ENCODE peak calls at places on chromosomes 12 and 14, in nine cellular contexts. One of them, this sample, is unnamed.

GRCh38 chr12:57515934-57516541 is 4.3 kb downstream of the DDIT3 start:
- DNase-seq in NCI-H1417: no peak
- DNase-seq in activated CD4-positive, alpha-beta T cell treated with anti-CD3 and anti-CD28 coated beads, Interleukin-2, amount 50 U/mL, for 1 hour: no peak
- DNase-seq in activated B cell treated with CpG ODN at 0.5 μM for 24 hours: no peak
- DNase-seq in T-cell: no peak
- DNase-seq in astrocyte of the spinal cord: no peak
- DNase-seq in AML-193: no peak
- DNase-seq in omental fat pad: no peak
- DNase-seq in A172: no peak
- DNase-seq in this sample: no peak

GRCh38 chr14:67469954-67470353 is 18.6 kb downstream of the TMEM229B start:
- DNase-seq in NCI-H1417: no peak
- DNase-seq in activated CD4-positive, alpha-beta T cell treated with anti-CD3 and anti-CD28 coated beads, Interleukin-2, amount 50 U/mL, for 1 hour: no peak
- DNase-seq in activated B cell treated with CpG ODN at 0.5 μM for 24 hours: no peak
- DNase-seq in T-cell: no peak
- DNase-seq in astrocyte of the spinal cord: no peak
- DNase-seq in AML-193: no peak
- DNase-seq in omental fat pad: no peak
- DNase-seq in A172: no peak
- DNase-seq in this sample: no peak

GRCh38 chr12:50276912-50277671 is 6.2 kb downstream of the LIMA1 start:
- DNase-seq in NCI-H1417: no peak
- DNase-seq in activated CD4-positive, alpha-beta T cell treated with anti-CD3 and anti-CD28 coated beads, Interleukin-2, amount 50 U/mL, for 1 hour: no peak
- DNase-seq in activated B cell treated with CpG ODN at 0.5 μM for 24 hours: no peak
- DNase-seq in T-cell: no peak
- DNase-seq in astrocyte of the spinal cord: no peak
- DNase-seq in AML-193: no peak
- DNase-seq in omental fat pad: no peak
- DNase-seq in A172: no peak
- DNase-seq in this sample: no peak

GRCh38 chr12:115920395-115921183 is 356.9 kb downstream of the MED13L start:
- DNase-seq in NCI-H1417: no peak
- DNase-seq in activated CD4-positive, alpha-beta T cell treated with anti-CD3 and anti-CD28 coated beads, Interleukin-2, amount 50 U/mL, for 1 hour: no peak
- DNase-seq in activated B cell treated with CpG ODN at 0.5 μM for 24 hours: no peak
- DNase-seq in T-cell: no peak
- DNase-seq in astrocyte of the spinal cord: peak; percentile 16
- DNase-seq in AML-193: no peak
- DNase-seq in omental fat pad: no peak
- DNase-seq in A172: peak; percentile 9
- DNase-seq in this sample: no peak

GRCh38 chr14:32230181-32230580 is 27.1 kb upstream of the RNU6-8 start:
- DNase-seq in NCI-H1417: no peak
- DNase-seq in activated CD4-positive, alpha-beta T cell treated with anti-CD3 and anti-CD28 coated beads, Interleukin-2, amount 50 U/mL, for 1 hour: no peak
- DNase-seq in activated B cell treated with CpG ODN at 0.5 μM for 24 hours: no peak
- DNase-seq in T-cell: no peak
- DNase-seq in astrocyte of the spinal cord: peak; percentile 41
- DNase-seq in AML-193: no peak
- DNase-seq in omental fat pad: no peak
- DNase-seq in A172: peak; percentile 74
- DNase-seq in this sample: no peak

GRCh38 chr14:104372390-104373054 is 207.0 kb upstream of the C14orf180 start:
- DNase-seq in NCI-H1417: peak; percentile 41
- DNase-seq in activated CD4-positive, alpha-beta T cell treated with anti-CD3 and anti-CD28 coated beads, Interleukin-2, amount 50 U/mL, for 1 hour: no peak
- DNase-seq in activated B cell treated with CpG ODN at 0.5 μM for 24 hours: no peak
- DNase-seq in T-cell: no peak
- DNase-seq in astrocyte of the spinal cord: no peak
- DNase-seq in AML-193: no peak
- DNase-seq in omental fat pad: no peak
- DNase-seq in A172: no peak
- DNase-seq in this sample: no peak

GRCh38 chr14:85587152-85587697 is 57.3 kb downstream of the FLRT2 start:
- DNase-seq in NCI-H1417: no peak
- DNase-seq in activated CD4-positive, alpha-beta T cell treated with anti-CD3 and anti-CD28 coated beads, Interleukin-2, amount 50 U/mL, for 1 hour: no peak
- DNase-seq in activated B cell treated with CpG ODN at 0.5 μM for 24 hours: no peak
- DNase-seq in T-cell: no peak
- DNase-seq in astrocyte of the spinal cord: peak; percentile 78
- DNase-seq in AML-193: peak; percentile 41
- DNase-seq in omental fat pad: no peak
- DNase-seq in A172: peak; percentile 52
- DNase-seq in this sample: no peak

GRCh38 chr14:52769889-52770288 is 21.5 kb downstream of the GNPNAT1 start:
- DNase-seq in NCI-H1417: no peak
- DNase-seq in activated CD4-positive, alpha-beta T cell treated with anti-CD3 and anti-CD28 coated beads, Interleukin-2, amount 50 U/mL, for 1 hour: no peak
- DNase-seq in activated B cell treated with CpG ODN at 0.5 μM for 24 hours: no peak
- DNase-seq in T-cell: no peak
- DNase-seq in astrocyte of the spinal cord: no peak
- DNase-seq in AML-193: no peak
- DNase-seq in omental fat pad: no peak
- DNase-seq in A172: no peak
- DNase-seq in this sample: no peak

GRCh38 chr14:100012928-100013327 is 52.3 kb upstream of the EVL start:
- DNase-seq in NCI-H1417: no peak
- DNase-seq in activated CD4-positive, alpha-beta T cell treated with anti-CD3 and anti-CD28 coated beads, Interleukin-2, amount 50 U/mL, for 1 hour: no peak
- DNase-seq in activated B cell treated with CpG ODN at 0.5 μM for 24 hours: no peak
- DNase-seq in T-cell: no peak
- DNase-seq in astrocyte of the spinal cord: no peak
- DNase-seq in AML-193: no peak
- DNase-seq in omental fat pad: no peak
- DNase-seq in A172: no peak
- DNase-seq in this sample: no peak

GRCh38 chr14:71365305-71365865 is 458.1 kb downstream of the PCNX1 start:
- DNase-seq in NCI-H1417: no peak
- DNase-seq in activated CD4-positive, alpha-beta T cell treated with anti-CD3 and anti-CD28 coated beads, Interleukin-2, amount 50 U/mL, for 1 hour: no peak
- DNase-seq in activated B cell treated with CpG ODN at 0.5 μM for 24 hours: no peak
- DNase-seq in T-cell: no peak
- DNase-seq in astrocyte of the spinal cord: peak; percentile 18
- DNase-seq in AML-193: no peak
- DNase-seq in omental fat pad: no peak
- DNase-seq in A172: no peak
- DNase-seq in this sample: no peak

GRCh38 chr12:38904932-38905479 is 385 bp downstream of the CPNE8 start:
- DNase-seq in NCI-H1417: no peak
- DNase-seq in activated CD4-positive, alpha-beta T cell treated with anti-CD3 and anti-CD28 coated beads, Interleukin-2, amount 50 U/mL, for 1 hour: peak; percentile 13
- DNase-seq in activated B cell treated with CpG ODN at 0.5 μM for 24 hours: peak; percentile 19
- DNase-seq in T-cell: peak; percentile 19
- DNase-seq in astrocyte of the spinal cord: peak; percentile 39
- DNase-seq in AML-193: no peak
- DNase-seq in omental fat pad: peak; percentile 73
- DNase-seq in A172: peak; percentile 78
- DNase-seq in this sample: peak; percentile 79

GRCh38 chr12:107356266-107356936 is 263.1 kb upstream of the CRY1 start:
- DNase-seq in NCI-H1417: no peak
- DNase-seq in activated CD4-positive, alpha-beta T cell treated with anti-CD3 and anti-CD28 coated beads, Interleukin-2, amount 50 U/mL, for 1 hour: no peak
- DNase-seq in activated B cell treated with CpG ODN at 0.5 μM for 24 hours: no peak
- DNase-seq in T-cell: no peak
- DNase-seq in astrocyte of the spinal cord: peak; percentile 90
- DNase-seq in AML-193: no peak
- DNase-seq in omental fat pad: no peak
- DNase-seq in A172: peak; percentile 84
- DNase-seq in this sample: no peak

GRCh38 chr12:65655074-65655493 is 169.2 kb upstream of the HMGA2 start:
- DNase-seq in NCI-H1417: no peak
- DNase-seq in activated CD4-positive, alpha-beta T cell treated with anti-CD3 and anti-CD28 coated beads, Interleukin-2, amount 50 U/mL, for 1 hour: no peak
- DNase-seq in activated B cell treated with CpG ODN at 0.5 μM for 24 hours: no peak
- DNase-seq in T-cell: no peak
- DNase-seq in astrocyte of the spinal cord: peak; percentile 41
- DNase-seq in AML-193: no peak
- DNase-seq in omental fat pad: no peak
- DNase-seq in A172: peak; percentile 68
- DNase-seq in this sample: no peak

GRCh38 chr12:105041186-105041585 is 43.1 kb downstream of the ALDH1L2 start:
- DNase-seq in NCI-H1417: no peak
- DNase-seq in activated CD4-positive, alpha-beta T cell treated with anti-CD3 and anti-CD28 coated beads, Interleukin-2, amount 50 U/mL, for 1 hour: no peak
- DNase-seq in activated B cell treated with CpG ODN at 0.5 μM for 24 hours: no peak
- DNase-seq in T-cell: no peak
- DNase-seq in astrocyte of the spinal cord: peak; percentile 33
- DNase-seq in AML-193: no peak
- DNase-seq in omental fat pad: no peak
- DNase-seq in A172: no peak
- DNase-seq in this sample: no peak

GRCh38 chr12:49515266-49515665 is 23.6 kb upstream of the KCNH3 start:
- DNase-seq in NCI-H1417: no peak
- DNase-seq in activated CD4-positive, alpha-beta T cell treated with anti-CD3 and anti-CD28 coated beads, Interleukin-2, amount 50 U/mL, for 1 hour: no peak
- DNase-seq in activated B cell treated with CpG ODN at 0.5 μM for 24 hours: no peak
- DNase-seq in T-cell: no peak
- DNase-seq in astrocyte of the spinal cord: peak; percentile 84
- DNase-seq in AML-193: no peak
- DNase-seq in omental fat pad: no peak
- DNase-seq in A172: peak; percentile 67
- DNase-seq in this sample: no peak

GRCh38 chr14:102897299-102898027 is 25.0 kb upstream of the AMN start:
- DNase-seq in NCI-H1417: no peak
- DNase-seq in activated CD4-positive, alpha-beta T cell treated with anti-CD3 and anti-CD28 coated beads, Interleukin-2, amount 50 U/mL, for 1 hour: no peak
- DNase-seq in activated B cell treated with CpG ODN at 0.5 μM for 24 hours: no peak
- DNase-seq in T-cell: no peak
- DNase-seq in astrocyte of the spinal cord: no peak
- DNase-seq in AML-193: no peak
- DNase-seq in omental fat pad: no peak
- DNase-seq in A172: no peak
- DNase-seq in this sample: no peak

GRCh38 chr14:96902004-96902403 is 104.8 kb downstream of the VRK1 start:
- DNase-seq in NCI-H1417: no peak
- DNase-seq in activated CD4-positive, alpha-beta T cell treated with anti-CD3 and anti-CD28 coated beads, Interleukin-2, amount 50 U/mL, for 1 hour: no peak
- DNase-seq in activated B cell treated with CpG ODN at 0.5 μM for 24 hours: no peak
- DNase-seq in T-cell: no peak
- DNase-seq in astrocyte of the spinal cord: no peak
- DNase-seq in AML-193: no peak
- DNase-seq in omental fat pad: no peak
- DNase-seq in A172: no peak
- DNase-seq in this sample: no peak

GRCh38 chr14:95515080-95515489 is 1.4 kb downstream of the SYNE3 start:
- DNase-seq in NCI-H1417: peak; percentile 93
- DNase-seq in activated CD4-positive, alpha-beta T cell treated with anti-CD3 and anti-CD28 coated beads, Interleukin-2, amount 50 U/mL, for 1 hour: no peak
- DNase-seq in activated B cell treated with CpG ODN at 0.5 μM for 24 hours: no peak
- DNase-seq in T-cell: no peak
- DNase-seq in astrocyte of the spinal cord: peak; percentile 48
- DNase-seq in AML-193: peak; percentile 58
- DNase-seq in omental fat pad: no peak
- DNase-seq in A172: no peak
- DNase-seq in this sample: no peak

GRCh38 chr14:78412475-78412874 is 242.3 kb downstream of the NRXN3 start:
- DNase-seq in NCI-H1417: no peak
- DNase-seq in activated CD4-positive, alpha-beta T cell treated with anti-CD3 and anti-CD28 coated beads, Interleukin-2, amount 50 U/mL, for 1 hour: no peak
- DNase-seq in activated B cell treated with CpG ODN at 0.5 μM for 24 hours: no peak
- DNase-seq in T-cell: no peak
- DNase-seq in astrocyte of the spinal cord: peak; percentile 50
- DNase-seq in AML-193: no peak
- DNase-seq in omental fat pad: no peak
- DNase-seq in A172: no peak
- DNase-seq in this sample: no peak

GRCh38 chr14:56357478-56357877 is 222.1 kb upstream of the TMEM260 start:
- DNase-seq in NCI-H1417: no peak
- DNase-seq in activated CD4-positive, alpha-beta T cell treated with anti-CD3 and anti-CD28 coated beads, Interleukin-2, amount 50 U/mL, for 1 hour: no peak
- DNase-seq in activated B cell treated with CpG ODN at 0.5 μM for 24 hours: no peak
- DNase-seq in T-cell: no peak
- DNase-seq in astrocyte of the spinal cord: no peak
- DNase-seq in AML-193: no peak
- DNase-seq in omental fat pad: no peak
- DNase-seq in A172: no peak
- DNase-seq in this sample: no peak

GRCh38 chr14:96090441-96091148 is 51.4 kb downstream of the C14orf132 start:
- DNase-seq in NCI-H1417: peak; percentile 87
- DNase-seq in activated CD4-positive, alpha-beta T cell treated with anti-CD3 and anti-CD28 coated beads, Interleukin-2, amount 50 U/mL, for 1 hour: no peak
- DNase-seq in activated B cell treated with CpG ODN at 0.5 μM for 24 hours: no peak
- DNase-seq in T-cell: no peak
- DNase-seq in astrocyte of the spinal cord: peak; percentile 66
- DNase-seq in AML-193: no peak
- DNase-seq in omental fat pad: no peak
- DNase-seq in A172: peak; percentile 6
- DNase-seq in this sample: no peak

GRCh38 chr12:53560386-53560785 is 53.1 kb upstream of the NPFF start:
- DNase-seq in NCI-H1417: no peak
- DNase-seq in activated CD4-positive, alpha-beta T cell treated with anti-CD3 and anti-CD28 coated beads, Interleukin-2, amount 50 U/mL, for 1 hour: no peak
- DNase-seq in activated B cell treated with CpG ODN at 0.5 μM for 24 hours: no peak
- DNase-seq in T-cell: no peak
- DNase-seq in astrocyte of the spinal cord: peak; percentile 90
- DNase-seq in AML-193: no peak
- DNase-seq in omental fat pad: no peak
- DNase-seq in A172: no peak
- DNase-seq in this sample: no peak

GRCh38 chr12:95701275-95701674 is 89.3 kb downstream of the NTN4 start:
- DNase-seq in NCI-H1417: no peak
- DNase-seq in activated CD4-positive, alpha-beta T cell treated with anti-CD3 and anti-CD28 coated beads, Interleukin-2, amount 50 U/mL, for 1 hour: no peak
- DNase-seq in activated B cell treated with CpG ODN at 0.5 μM for 24 hours: no peak
- DNase-seq in T-cell: no peak
- DNase-seq in astrocyte of the spinal cord: peak; percentile 62
- DNase-seq in AML-193: no peak
- DNase-seq in omental fat pad: no peak
- DNase-seq in A172: peak; percentile 31
- DNase-seq in this sample: no peak

GRCh38 chr12:11743333-11743732 is 93.9 kb downstream of the ETV6 start:
- DNase-seq in NCI-H1417: no peak
- DNase-seq in activated CD4-positive, alpha-beta T cell treated with anti-CD3 and anti-CD28 coated beads, Interleukin-2, amount 50 U/mL, for 1 hour: no peak
- DNase-seq in activated B cell treated with CpG ODN at 0.5 μM for 24 hours: no peak
- DNase-seq in T-cell: no peak
- DNase-seq in astrocyte of the spinal cord: no peak
- DNase-seq in AML-193: no peak
- DNase-seq in omental fat pad: no peak
- DNase-seq in A172: no peak
- DNase-seq in this sample: no peak

GRCh38 chr12:107760207-107760816 is 625 bp downstream of the PRDM4 start:
- DNase-seq in NCI-H1417: peak; percentile 65
- DNase-seq in activated CD4-positive, alpha-beta T cell treated with anti-CD3 and anti-CD28 coated beads, Interleukin-2, amount 50 U/mL, for 1 hour: peak; percentile 19
- DNase-seq in activated B cell treated with CpG ODN at 0.5 μM for 24 hours: no peak
- DNase-seq in T-cell: peak; percentile 20
- DNase-seq in astrocyte of the spinal cord: no peak
- DNase-seq in AML-193: peak; percentile 19
- DNase-seq in omental fat pad: peak; percentile 25
- DNase-seq in A172: peak; percentile 10
- DNase-seq in this sample: no peak

This sample was measured in thoracic aorta.